ENCODE peak calls at places on chromosomes 4 and X, in six cellular contexts. A, E, T, I, Y and W are unnamed samples.

GRCh38 chrX:82591421-82591820 is 916.7 kb upstream of the POU3F4 start:
- DNase-seq in A (no peak), E (no peak), T (no peak), I (no peak), Y (no peak), W (no peak)

GRCh38 chr4:112966701-112967100 is 82.8 kb upstream of the ANK2 start:
- DNase-seq in A (no peak), E (no peak), T (no peak), I (no peak), Y (no peak), W (no peak)

GRCh38 chrX:19177710-19178109 is 55.4 kb upstream of the ADGRG2 start:
- DNase-seq in A (no peak), E (no peak), T (no peak), I (no peak), Y (no peak), W (no peak)

GRCh38 chrX:9612146-9612505 is 147.3 kb downstream of the TBL1X start:
- DNase-seq in A (no peak), E (no peak), T (no peak), I (no peak), Y (no peak), W (no peak)

GRCh38 chr4:185265942-185266341 is 56.5 kb downstream of the SNX25 start:
- DNase-seq in A (no peak), E (no peak), T (no peak), I (no peak), Y (no peak), W (no peak)

GRCh38 chr4:78265006-78265405 is 207.9 kb downstream of the FRAS1 start:
- DNase-seq in A (no peak), E (no peak), T (no peak), I (no peak), Y (no peak), W (no peak)

GRCh38 chr4:116400480-116400879 is 684.9 kb downstream of the TRAM1L1 start:
- DNase-seq in A (no peak), E (no peak), T (no peak), I (no peak), Y (no peak), W (no peak)

GRCh38 chr4:99661907-99662306 is 4.3 kb upstream of the C4orf54 start:
- DNase-seq in A (no peak), E (no peak), T (no peak), I (no peak), Y (no peak), W (no peak)

GRCh38 chrX:13194291-13195103 is 125.4 kb downstream of the ATXN3L start:
- DNase-seq in A (no peak), E (no peak), T (no peak), I (no peak), Y (no peak), W (no peak)

GRCh38 chr4:150578745-150579470 is 3.0 kb upstream of the MAB21L2 start:
- DNase-seq in A (peak), E (no peak), T (no peak), I (peak), Y (no peak), W (no peak)

GRCh38 chrX:49838374-49838773 is 9.3 kb downstream of the PAGE4 start:
- DNase-seq in A (peak), E (no peak), T (peak), I (peak), Y (no peak), W (no peak)

GRCh38 chr4:18722748-18723191 is 701.2 kb upstream of the LCORL start:
- DNase-seq in A (no peak), E (no peak), T (no peak), I (no peak), Y (no peak), W (no peak)

GRCh38 chrX:119145241-119145653 is 17.6 kb upstream of the KIAA1210 start:
- DNase-seq in A (peak), E (no peak), T (peak), I (peak), Y (no peak), W (no peak)

GRCh38 chr4:167906851-167907250 is 185.5 kb upstream of the ANXA10 start:
- DNase-seq in A (no peak), E (no peak), T (no peak), I (no peak), Y (no peak), W (no peak)

GRCh38 chr4:31411606-31412005 is 691.4 kb downstream of the PCDH7 start:
- DNase-seq in A (no peak), E (no peak), T (no peak), I (no peak), Y (no peak), W (no peak)

GRCh38 chr4:46886711-46887110 is 22.3 kb downstream of the COX7B2 start:
- DNase-seq in A (no peak), E (no peak), T (no peak), I (no peak), Y (no peak), W (no peak)

GRCh38 chr4:52868138-52868537 is 6.0 kb downstream of the RASL11B start:
- DNase-seq in A (peak), E (no peak), T (peak), I (peak), Y (peak), W (no peak)

GRCh38 chr4:145045180-145045579 is 52.8 kb downstream of the ANAPC10 start:
- DNase-seq in A (no peak), E (no peak), T (no peak), I (no peak), Y (no peak), W (no peak)

GRCh38 chr4:51842167-51842553 is 793 bp upstream of the DCUN1D4 start:
- DNase-seq in A (no peak), E (no peak), T (peak), I (no peak), Y (no peak), W (no peak)

GRCh38 chrX:101462892-101463291 is 22.4 kb upstream of the ARMCX4 start:
- DNase-seq in A (no peak), E (no peak), T (no peak), I (peak), Y (no peak), W (no peak)

GRCh38 chr4:41346306-41347061 is 89.8 kb downstream of the UCHL1 start:
- DNase-seq in A (no peak), E (no peak), T (no peak), I (no peak), Y (no peak), W (no peak)

GRCh38 chr4:140012688-140013087 is 141.3 kb downstream of the MAML3 start:
- DNase-seq in A (peak), E (peak), T (peak), I (peak), Y (no peak), W (peak)

GRCh38 chr4:3440979-3441500 is 728 bp upstream of the HGFAC start:
- DNase-seq in A (no peak), E (no peak), T (no peak), I (no peak), Y (no peak), W (no peak)

GRCh38 chr4:147057631-147057980 is 111.9 kb upstream of the TTC29 start:
- DNase-seq in A (no peak), E (no peak), T (no peak), I (no peak), Y (no peak), W (no peak)

GRCh38 chrX:71367396-71367795 is 1.2 kb downstream of the TAF1 start:
- DNase-seq in A (no peak), E (no peak), T (no peak), I (no peak), Y (no peak), W (no peak)

GRCh38 chr4:150782311-150782710 is 200.4 kb downstream of the MAB21L2 start:
- DNase-seq in A (no peak), E (no peak), T (no peak), I (no peak), Y (no peak), W (no peak)

GRCh38 chrX:71534773-71535544 is 2.1 kb downstream of the OGT start:
- DNase-seq in A (no peak), E (no peak), T (no peak), I (no peak), Y (no peak), W (no peak)

GRCh38 chr4:122822466-122822865 is 4.2 kb upstream of the FGF2 start:
- DNase-seq in A (no peak), E (no peak), T (no peak), I (no peak), Y (no peak), W (no peak)

GRCh38 chr4:108157655-108158054 is 11.1 kb downstream of the LEF1 start:
- DNase-seq in A (no peak), E (no peak), T (no peak), I (no peak), Y (no peak), W (no peak)

GRCh38 chrX:25721564-25721963 is 416.6 kb upstream of the MAGEB18 start:
- DNase-seq in A (no peak), E (no peak), T (no peak), I (no peak), Y (no peak), W (no peak)

GRCh38 chrX:47814853-47815252 is 21.8 kb upstream of the ZNF81 start:
- DNase-seq in A (peak), E (no peak), T (peak), I (peak), Y (no peak), W (no peak)

GRCh38 chrX:107935664-107936433 is 46.3 kb downstream of the TEX13B start:
- DNase-seq in A (peak), E (no peak), T (no peak), I (peak), Y (no peak), W (no peak)

GRCh38 chr4:20203508-20203907 is 48.2 kb upstream of the SLIT2 start:
- DNase-seq in A (no peak), E (no peak), T (no peak), I (no peak), Y (no peak), W (no peak)

GRCh38 chr4:124631760-124632159 is 80.8 kb downstream of the ANKRD50 start:
- DNase-seq in A (no peak), E (no peak), T (peak), I (no peak), Y (no peak), W (no peak)

DNA sequence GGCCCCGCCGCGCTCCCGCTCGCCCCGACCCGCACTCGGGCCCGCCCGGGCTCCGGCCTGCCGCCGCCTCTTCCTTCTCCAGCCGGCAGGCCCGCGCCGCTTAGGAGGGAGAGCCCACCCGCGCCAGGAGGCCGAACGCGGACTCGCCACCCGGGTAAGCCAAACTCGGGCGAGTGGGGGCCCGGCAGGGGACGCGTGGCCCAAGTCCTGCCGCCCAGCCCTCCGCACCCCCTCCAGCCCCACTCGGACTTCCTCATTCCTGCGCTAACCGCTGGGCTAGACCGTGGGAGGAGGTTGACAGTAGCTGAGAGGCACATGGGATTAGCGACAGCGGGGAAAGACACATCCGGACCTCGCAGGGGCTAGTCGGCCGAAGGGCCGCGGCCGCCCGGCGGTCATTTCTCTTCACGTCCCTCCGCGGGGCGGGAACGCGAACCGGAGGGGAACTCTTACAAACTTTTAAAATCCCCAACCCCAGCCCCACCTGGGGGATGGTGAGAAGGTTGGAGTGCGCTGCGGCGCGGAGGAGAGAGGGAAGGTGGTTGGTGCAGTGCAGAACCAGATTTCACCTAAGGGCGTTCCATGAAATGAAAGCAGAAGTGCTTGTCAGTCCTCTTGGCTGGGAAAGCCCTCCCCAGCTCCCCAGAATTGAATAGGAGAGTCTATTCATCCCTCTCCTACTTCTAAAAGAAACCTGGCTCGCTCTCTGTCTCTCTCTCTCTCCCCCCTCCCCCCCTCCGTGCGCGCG is 650 bp downstream of the NFKB1 start:
- DNase-seq in A (peak), E (peak), T (peak), I (peak), Y (peak), W (peak)
- TF ChIP-seq CTCF in A (peak), E (no peak), T (no peak), I (no peak), Y (no peak), W (no peak)

DNA sequence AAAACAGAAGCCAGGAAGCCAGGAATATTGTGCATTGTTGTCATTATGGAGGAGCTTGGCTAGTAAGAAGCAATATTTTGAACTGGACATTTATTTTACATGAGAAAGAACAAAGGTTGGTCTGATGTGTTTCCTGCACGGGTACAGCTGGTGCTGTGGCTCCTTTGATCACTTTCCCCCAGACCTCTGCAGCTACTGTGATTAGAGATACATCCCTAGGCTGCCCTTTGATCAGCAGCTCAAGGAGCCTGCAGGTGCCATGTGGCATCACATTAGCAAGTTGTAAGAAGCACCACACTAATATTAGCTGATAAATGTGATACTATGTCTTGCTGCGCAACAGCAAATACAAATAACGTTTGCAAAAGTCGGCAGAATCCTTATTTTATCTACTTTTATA is 2.5 kb downstream of the PDGFC start:
- DNase-seq in A (no peak), E (no peak), T (no peak), I (no peak), Y (no peak), W (no peak)
- H3K27ac ChIP-seq in A (no peak), E (no peak), T (no peak), I (no peak), Y (no peak), W (peak)

DNA sequence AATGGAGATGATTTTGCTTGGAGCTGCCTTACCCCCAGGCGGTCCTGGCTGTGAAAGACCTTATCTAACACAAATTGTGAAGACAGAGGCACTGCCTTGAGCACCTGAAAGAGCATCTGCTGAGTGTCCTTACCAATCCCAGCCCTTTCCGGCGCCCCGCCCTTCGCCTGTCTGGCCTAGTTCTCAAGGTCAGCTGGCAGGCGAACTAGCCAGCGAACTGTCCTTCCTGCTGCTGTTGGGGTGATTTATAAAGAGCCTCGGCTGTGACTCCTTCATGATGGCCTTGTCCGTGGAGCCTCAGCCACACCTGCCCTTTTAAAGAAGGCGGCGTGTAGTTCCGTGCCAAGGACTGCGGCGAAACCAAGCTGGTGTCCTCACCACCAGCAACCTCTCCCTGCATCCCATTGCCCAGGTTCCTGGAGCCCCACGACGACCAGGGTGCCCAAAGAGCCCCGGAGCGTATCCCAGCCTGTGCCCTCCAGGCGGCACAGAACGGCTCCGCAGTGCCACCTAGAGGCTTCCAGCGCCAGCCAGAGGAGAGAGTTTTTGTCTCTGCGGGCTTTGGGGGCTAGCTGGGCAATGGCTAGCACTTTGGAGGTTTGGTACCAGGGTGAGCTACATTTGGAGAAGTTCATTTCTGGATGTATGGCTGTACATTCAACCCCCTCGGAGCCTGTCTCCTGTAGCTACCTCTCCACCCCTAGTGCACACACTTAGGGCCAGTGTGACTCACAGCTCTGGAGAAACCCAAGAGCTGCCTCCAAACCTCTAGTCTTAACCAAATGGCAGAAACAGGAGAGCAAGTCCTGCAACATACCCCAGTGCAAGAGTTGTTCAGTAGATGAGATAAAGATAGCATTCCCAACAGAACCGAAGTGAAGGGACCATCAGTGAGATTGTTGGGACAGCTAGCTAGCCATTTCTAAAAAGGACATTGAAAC is 36.8 kb upstream of the VMA21 start:
- DNase-seq in A (peak), E (peak), T (peak), I (peak), Y (peak), W (no peak)
- TF ChIP-seq CTCF in A (peak), E (peak), T (no peak), I (peak), Y (peak), W (no peak)

GRCh38 chr4:15914291-15914690 is 24.2 kb downstream of the FGFBP1 start:
- DNase-seq in A (no peak), E (no peak), T (no peak), I (no peak), Y (no peak), W (no peak)

GRCh38 chr4:15912236-15912635 is 26.3 kb downstream of the FGFBP1 start:
- DNase-seq in A (no peak), E (no peak), T (no peak), I (no peak), Y (no peak), W (no peak)

GRCh38 chr4:15914736-15915135 is 23.8 kb downstream of the FGFBP1 start:
- DNase-seq in A (no peak), E (no peak), T (no peak), I (no peak), Y (no peak), W (no peak)

GRCh38 chr4:15913631-15913970 is 24.9 kb downstream of the FGFBP1 start:
- DNase-seq in A (no peak), E (no peak), T (no peak), I (no peak), Y (no peak), W (no peak)

DNA sequence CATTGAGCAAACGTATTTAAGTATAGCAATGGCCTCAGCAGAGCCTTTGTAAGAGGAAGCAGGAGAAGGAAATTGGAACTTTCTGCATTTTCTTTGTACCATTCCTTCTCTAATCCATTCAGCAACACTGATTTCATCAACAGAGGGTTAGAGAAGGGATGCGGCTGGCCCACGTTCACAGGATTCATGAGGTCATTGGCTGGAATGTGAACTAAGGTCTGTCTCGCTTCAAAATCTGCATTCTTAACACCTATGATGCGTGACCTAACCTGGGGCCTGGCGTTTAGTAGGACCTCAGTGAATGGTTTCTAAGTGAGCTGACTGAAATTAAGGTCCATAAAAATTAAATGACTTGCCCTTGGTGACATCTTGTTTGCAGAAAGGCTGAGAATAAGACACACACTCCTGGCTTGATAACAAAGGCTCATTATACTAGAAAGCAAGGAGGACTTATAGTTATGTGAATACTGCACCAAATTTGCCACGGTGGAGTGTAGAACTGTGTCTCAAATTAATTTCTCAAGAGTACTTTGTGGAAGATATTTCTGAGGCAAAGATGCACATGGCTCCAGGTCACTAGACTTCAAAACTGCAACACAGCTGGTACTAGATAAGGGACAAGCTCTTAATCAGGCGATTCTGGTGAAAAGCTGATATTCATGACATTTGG is 25.4 kb downstream of the FGFBP1 start:
- DNase-seq in A (no peak), E (no peak), T (no peak), I (no peak), Y (no peak), W (no peak)
- H3K27ac ChIP-seq in A (no peak), E (no peak), T (no peak), I (no peak), Y (no peak), W (no peak)

GRCh38 chr4:110508827-110509446 is 33.0 kb downstream of the ENPEP start:
- DNase-seq in A (no peak), E (no peak), T (no peak), I (no peak), Y (no peak), W (no peak)

GRCh38 chr4:110501826-110502225 is 25.9 kb downstream of the ENPEP start:
- DNase-seq in A (no peak), E (no peak), T (no peak), I (no peak), Y (no peak), W (no peak)

GRCh38 chr4:110505440-110505839 is 29.5 kb downstream of the ENPEP start:
- DNase-seq in A (no peak), E (no peak), T (no peak), I (no peak), Y (no peak), W (no peak)

GRCh38 chr4:110498420-110498819 is 22.5 kb downstream of the ENPEP start:
- DNase-seq in A (peak), E (no peak), T (no peak), I (no peak), Y (no peak), W (no peak)

GRCh38 chr4:110503588-110504435 is 27.9 kb downstream of the ENPEP start:
- DNase-seq in A (peak), E (no peak), T (no peak), I (peak), Y (no peak), W (no peak)
- TF ChIP-seq CTCF in A (peak), E (no peak), T (no peak), I (no peak), Y (no peak), W (no peak)

DNA sequence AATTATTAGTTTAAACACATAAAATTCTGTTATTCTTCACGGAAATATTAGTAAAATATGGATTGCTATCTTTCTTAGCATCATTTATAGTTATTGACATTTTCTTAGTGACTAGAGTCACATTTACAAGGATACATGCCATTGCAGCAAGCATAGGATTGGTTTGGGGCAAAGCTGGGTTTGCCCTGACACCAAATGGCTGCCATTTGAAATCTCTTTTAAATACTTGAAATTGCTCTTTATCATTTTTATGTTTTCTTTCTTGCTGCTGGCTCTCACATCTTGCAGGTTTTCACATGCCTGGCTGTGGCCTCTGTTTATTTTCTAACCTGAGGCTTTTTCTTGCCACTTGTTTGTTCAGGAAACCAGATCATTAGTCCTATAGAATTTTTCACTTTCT is 39.9 kb downstream of the EGF start:
- DNase-seq in A (no peak), E (no peak), T (no peak), I (no peak), Y (no peak), W (no peak)
- H3K27ac ChIP-seq in A (no peak), E (no peak), T (no peak), I (no peak), Y (no peak), W (no peak)

GRCh38 chrX:149504226-149504914 is 736 bp downstream of the IDS start:
- DNase-seq in A (peak), E (peak), T (no peak), I (peak), Y (peak), W (no peak)
- TF ChIP-seq CTCF in A (peak), E (peak), T (no peak), I (peak), Y (peak), W (no peak)